ENCODE peak calls at places on chromosomes 7 and 10, in five cellular contexts. Z, X, Y, V and K are unnamed samples.

GRCh38 chr7:75571209-75571608 is 79.1 kb downstream of the SPDYE5 start:
- DNase-seq in X (no peak), Y (peak; percentile 23), V (no peak), Z (no peak), K (no peak)

GRCh38 chr7:137961200-137962177 is 40.4 kb downstream of the CREB3L2 start:
- DNase-seq in Z (no peak), V (no peak), X (peak; percentile 67), Y (no peak), K (no peak)

GRCh38 chr7:50632561-50633413 is 67.6 kb upstream of the DDC start:
- DNase-seq in V (no peak), X (peak; percentile 72), Z (no peak), Y (peak; percentile 74), K (peak; percentile 40)

GRCh38 chr7:40595832-40596231 is 461.0 kb downstream of the SUGCT start:
- DNase-seq in X (no peak), Y (no peak), V (no peak), Z (no peak), K (no peak)

GRCh38 chr10:86535057-86535882 is 13.7 kb upstream of the WAPL start:
- DNase-seq in V (peak; percentile 92), Y (peak; percentile 77), Z (peak; percentile 75), X (peak; percentile 36), K (no peak)

GRCh38 chr7:24851791-24852190 is 94.5 kb upstream of the GSDME start:
- DNase-seq in V (no peak), Z (no peak), Y (no peak), X (peak; percentile 41), K (no peak)

GRCh38 chr10:132462463-132463332 is 65.7 kb downstream of the PWWP2B start:
- DNase-seq in Y (no peak), V (peak; percentile 64), X (no peak), Z (no peak), K (no peak)

GRCh38 chr7:142811154-142811737 is 40.5 kb downstream of the PRSS2 start:
- DNase-seq in V (no peak), Z (no peak), X (peak; percentile 72), Y (peak; percentile 82), K (peak; percentile 67)

GRCh38 chr7:110257673-110258072 is 833.3 kb upstream of the LRRN3 start:
- DNase-seq in V (no peak), Z (no peak), Y (no peak), X (no peak), K (no peak)

GRCh38 chr7:2031496-2031895 is 201.2 kb downstream of the MAD1L1 start:
- DNase-seq in Z (no peak), X (no peak), Y (no peak), V (peak; percentile 25), K (no peak)

GRCh38 chr10:44860811-44861751 is 50.1 kb upstream of the TMEM72 start:
- DNase-seq in Y (no peak), Z (no peak), V (no peak), X (peak; percentile 85), K (peak; percentile 98)

GRCh38 chr10:133335238-133336122 is 1.2 kb downstream of the CALY start:
- DNase-seq in V (no peak), Z (no peak), Y (peak; percentile 84), X (peak; percentile 70), K (peak; percentile 60)

GRCh38 chr7:47619806-47620205 is 37.9 kb upstream of the TNS3 start:
- DNase-seq in X (no peak), Z (no peak), V (no peak), Y (no peak), K (no peak)

GRCh38 chr7:151566897-151567320 is 47.2 kb upstream of the RHEB start:
- DNase-seq in Y (no peak), X (peak; percentile 70), V (no peak), Z (no peak), K (peak; percentile 82)

GRCh38 chr7:69624842-69625637 is 26.8 kb downstream of the AUTS2 start:
- DNase-seq in X (no peak), Y (no peak), Z (no peak), V (no peak), K (no peak)

GRCh38 chr7:101804087-101804631 is 13.3 kb upstream of the CUX1 start:
- DNase-seq in X (no peak), Y (peak; percentile 61), Z (no peak), V (no peak), K (no peak)

GRCh38 chr10:102538811-102539210 is 35.0 kb downstream of the SUFU start:
- DNase-seq in X (no peak), V (no peak), Y (no peak), Z (no peak), K (no peak)

GRCh38 chr7:732094-732541 is 5.0 kb upstream of the PRKAR1B start:
- DNase-seq in V (peak; percentile 76), X (peak; percentile 14), Y (no peak), Z (no peak), K (no peak)

GRCh38 chr7:155969192-155969929 is 157.1 kb upstream of the SHH start:
- DNase-seq in Y (no peak), X (no peak), Z (peak; percentile 26), V (no peak), K (no peak)

GRCh38 chr10:57599440-57599839 is 668.3 kb downstream of the IPMK start:
- DNase-seq in V (no peak), Z (no peak), X (no peak), Y (no peak), K (no peak)
- TF ChIP-seq CTCF in V (no peak), Z (no peak), X (no peak), Y (no peak), K (no peak)

GRCh38 chr7:17302575-17303142 is 4.2 kb downstream of the AHR start:
- DNase-seq in X (peak; percentile 45), V (no peak), Y (no peak), Z (no peak), K (peak; percentile 62)
- H3K4me3 ChIP-seq in X (peak overlapping the region; percentile 18), V (peak overlapping the region; percentile 18), Y (no peak overlapping the region), Z (peak overlapping the region; percentile 99), K (no peak overlapping the region)

DNA sequence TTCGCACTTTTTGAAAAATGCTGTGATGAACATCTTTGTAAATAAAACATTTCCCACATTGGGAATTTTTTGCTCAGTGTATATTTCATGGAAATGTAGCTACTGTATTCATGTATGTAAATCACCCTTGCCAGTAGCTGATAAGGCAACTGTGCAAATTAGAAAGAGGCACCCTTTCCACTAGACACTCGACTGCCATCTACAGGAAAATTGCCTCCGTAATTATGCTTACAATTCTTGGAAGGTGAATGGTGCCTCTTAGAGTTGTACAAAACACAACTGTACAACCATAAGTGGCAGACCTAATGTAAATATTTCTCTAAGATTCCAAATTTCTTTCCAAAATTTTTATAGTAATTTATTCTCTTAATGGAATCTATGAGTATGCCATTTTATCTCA is 491.7 kb downstream of the CCSER2 start:
- DNase-seq in V (no peak), X (no peak), Y (no peak), Z (no peak), K (no peak)
- TF ChIP-seq CTCF in V (no peak), X (no peak), Y (no peak), Z (no peak), K (no peak)

GRCh38 chr7:23474829-23475578 is 4.7 kb upstream of the IGF2BP3 start:
- DNase-seq in V (no peak), Z (no peak), Y (no peak), X (peak; percentile 48), K (peak; percentile 57)

GRCh38 chr7:23477170-23477525 is 6.9 kb upstream of the IGF2BP3 start:
- DNase-seq in Z (no peak), X (no peak), Y (no peak), V (no peak), K (no peak)

GRCh38 chr7:23476286-23477169 is 6.2 kb upstream of the IGF2BP3 start:
- DNase-seq in X (no peak), Y (no peak), V (no peak), Z (no peak), K (no peak)

GRCh38 chr7:23474098-23474828 is 4.0 kb upstream of the IGF2BP3 start:
- DNase-seq in V (peak; percentile 86), Z (no peak), Y (peak; percentile 99), X (peak; percentile 96), K (peak; percentile 91)

DNA sequence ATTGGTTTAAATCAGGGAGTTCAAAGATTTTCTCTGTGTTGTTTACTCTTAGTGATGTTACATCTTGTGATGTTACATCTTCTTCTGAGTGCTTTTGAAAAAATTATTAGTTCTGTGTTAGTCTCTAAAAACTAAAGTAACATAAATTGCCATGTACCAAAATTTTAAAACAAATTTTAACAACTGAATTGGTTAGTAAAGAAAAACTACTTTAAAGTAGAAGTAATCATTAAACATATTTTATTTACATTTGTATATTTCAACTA is 5.2 kb upstream of the IGF2BP3 start:
- DNase-seq in Z (no peak), Y (no peak), X (no peak), V (no peak), K (no peak)
- H3K4me3 ChIP-seq in Z (no peak overlapping the region), Y (peak overlapping the region; percentile 94), X (no peak overlapping the region), V (no peak overlapping the region), K (no peak overlapping the region)

GRCh38 chr7:157467496-157468212 is 130.8 kb downstream of the DNAJB6 start:
- DNase-seq in X (no peak), Y (no peak), V (no peak), Z (no peak), K (no peak)

GRCh38 chr7:157468221-157469111 is 131.7 kb downstream of the DNAJB6 start:
- DNase-seq in Y (no peak), Z (peak; percentile 69), X (no peak), V (no peak), K (no peak)

GRCh38 chr7:157465597-157466348 is 129.0 kb downstream of the DNAJB6 start:
- DNase-seq in Y (no peak), Z (no peak), V (no peak), X (peak; percentile 8), K (no peak)

GRCh38 chr7:157464971-157465481 is 128.2 kb downstream of the DNAJB6 start:
- DNase-seq in Z (no peak), X (no peak), Y (no peak), V (no peak), K (no peak)

DNA sequence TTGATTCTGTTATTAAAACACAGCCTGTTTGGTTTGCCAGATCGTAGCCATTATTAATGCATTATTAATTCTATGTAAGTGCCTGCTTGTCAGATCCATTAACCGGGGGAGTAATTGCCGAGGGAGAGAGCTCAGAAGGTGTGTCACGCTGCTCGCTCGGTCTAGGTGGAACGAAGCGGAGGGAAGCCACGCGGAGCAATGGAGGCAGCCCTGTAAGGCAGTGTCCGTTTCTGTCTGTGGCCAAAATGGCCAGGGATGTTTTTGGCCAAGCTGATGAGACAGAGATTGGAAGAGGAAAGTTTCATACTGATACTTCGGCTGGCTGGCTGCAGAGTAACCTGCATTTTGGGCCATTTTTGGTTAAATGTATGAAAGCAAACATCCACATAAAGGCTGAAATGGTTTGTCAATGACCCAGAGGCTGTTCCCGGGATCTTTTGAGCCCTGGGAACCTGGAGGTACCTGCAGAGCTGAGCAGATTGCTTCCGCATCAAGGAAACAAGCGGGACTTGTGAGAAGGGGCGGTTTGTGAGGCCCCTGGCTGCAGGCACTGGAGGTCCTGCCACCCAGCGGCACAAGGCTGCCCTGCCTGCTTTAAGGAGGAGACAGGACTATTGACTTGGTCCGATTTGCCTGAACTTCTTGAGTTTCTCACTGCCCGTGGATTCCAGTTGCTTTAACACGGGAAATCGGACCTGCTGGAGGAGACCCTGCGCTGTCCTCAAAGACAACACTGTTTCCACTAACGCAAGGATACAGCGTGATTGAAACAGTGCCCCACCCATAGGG is 129.9 kb downstream of the DNAJB6 start:
- DNase-seq in Z (no peak), V (no peak), X (no peak), Y (peak; percentile 61), K (no peak)
- TF ChIP-seq CTCF in Z (no peak), V (no peak), X (no peak), Y (peak; percentile 48), K (no peak)

DNA sequence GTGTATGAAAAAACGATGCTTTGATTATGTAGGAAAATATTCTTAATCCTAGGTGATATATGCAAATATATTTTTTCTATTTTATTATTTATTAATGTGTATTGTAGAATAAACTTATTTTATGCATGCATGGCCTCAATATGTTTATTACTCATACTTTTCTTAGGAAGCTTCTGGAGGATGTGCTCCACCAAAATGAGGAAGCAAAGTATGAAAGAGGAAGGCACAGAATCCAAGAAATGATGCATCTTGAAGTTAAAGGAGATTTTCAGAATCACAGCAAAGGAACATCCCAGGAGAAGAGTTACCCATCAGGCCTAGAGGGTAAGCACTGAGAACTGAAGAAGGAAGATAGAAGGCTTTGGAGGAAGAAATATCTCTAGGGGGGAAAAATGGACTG is 35.0 kb upstream of the MRPS16 start:
- DNase-seq in X (no peak), Z (no peak), V (no peak), Y (no peak), K (no peak)
- H3K4me3 ChIP-seq in X (no peak overlapping the region), Z (no peak overlapping the region), V (no peak overlapping the region), Y (no peak overlapping the region), K (no peak overlapping the region)